ENCODE peak calls at places on chromosome 11, in six cellular contexts. One of them, this sample, is unnamed.

GRCh38 chr11:8354622-8355417 is 91.1 kb upstream of the LMO1 start:
- DNase-seq in K562: no peak
- DNase-seq in HCT116: no peak
- DNase-seq in H1: no peak
- DNase-seq in SK-N-SH: peak; percentile 79
- DNase-seq in HepG2: no peak
- DNase-seq in this sample: no peak

GRCh38 chr11:720642-721346 is 14.8 kb downstream of the EPS8L2 start:
- DNase-seq in K562: peak; percentile 80
- DNase-seq in HCT116: no peak
- DNase-seq in H1: no peak
- DNase-seq in SK-N-SH: peak; percentile 86
- DNase-seq in HepG2: no peak
- DNase-seq in this sample: no peak

GRCh38 chr11:93704237-93704636 is 37.1 kb downstream of the TAF1D start:
- DNase-seq in K562: no peak
- DNase-seq in HCT116: no peak
- DNase-seq in H1: no peak
- DNase-seq in SK-N-SH: no peak
- DNase-seq in HepG2: peak; percentile 4
- DNase-seq in this sample: no peak

GRCh38 chr11:70089631-70090030 is 11.5 kb downstream of the ANO1 start:
- DNase-seq in K562: no peak
- DNase-seq in HCT116: no peak
- DNase-seq in H1: no peak
- DNase-seq in SK-N-SH: no peak
- DNase-seq in HepG2: no peak
- DNase-seq in this sample: no peak

GRCh38 chr11:131109256-131109655 is 193.0 kb upstream of the SNX19 start:
- DNase-seq in K562: no peak
- DNase-seq in HCT116: no peak
- DNase-seq in H1: no peak
- DNase-seq in SK-N-SH: no peak
- DNase-seq in HepG2: no peak
- DNase-seq in this sample: no peak

GRCh38 chr11:15053201-15053685 is 20.1 kb upstream of the CALCB start:
- DNase-seq in K562: no peak
- DNase-seq in HCT116: peak; percentile 87
- DNase-seq in H1: no peak
- DNase-seq in SK-N-SH: no peak
- DNase-seq in HepG2: no peak
- DNase-seq in this sample: no peak

GRCh38 chr11:83092488-83093384 is 21.0 kb upstream of the RAB30 start:
- DNase-seq in K562: no peak
- DNase-seq in HCT116: peak; percentile 51
- DNase-seq in H1: no peak
- DNase-seq in SK-N-SH: peak; percentile 61
- DNase-seq in HepG2: peak; percentile 98
- DNase-seq in this sample: no peak

GRCh38 chr11:104146421-104146820 is 17.5 kb downstream of the PDGFD start:
- DNase-seq in K562: no peak
- DNase-seq in HCT116: no peak
- DNase-seq in H1: no peak
- DNase-seq in SK-N-SH: no peak
- DNase-seq in HepG2: no peak
- DNase-seq in this sample: no peak

GRCh38 chr11:86064236-86064803 is 4.6 kb downstream of the PICALM start:
- DNase-seq in K562: no peak
- DNase-seq in HCT116: no peak
- DNase-seq in H1: no peak
- DNase-seq in SK-N-SH: no peak
- DNase-seq in HepG2: no peak
- DNase-seq in this sample: no peak

GRCh38 chr11:94147433-94147845 is 18.8 kb downstream of the PANX1 start:
- DNase-seq in K562: no peak
- DNase-seq in HCT116: no peak
- DNase-seq in H1: no peak
- DNase-seq in SK-N-SH: peak; percentile 32
- DNase-seq in HepG2: no peak
- DNase-seq in this sample: no peak

GRCh38 chr11:106998126-106998525 is 20.1 kb downstream of the GUCY1A2 start:
- DNase-seq in K562: no peak
- DNase-seq in HCT116: no peak
- DNase-seq in H1: no peak
- DNase-seq in SK-N-SH: no peak
- DNase-seq in HepG2: no peak
- DNase-seq in this sample: no peak

GRCh38 chr11:131800452-131800851 is 430.0 kb downstream of the NTM start:
- DNase-seq in K562: no peak
- DNase-seq in HCT116: no peak
- DNase-seq in H1: no peak
- DNase-seq in SK-N-SH: no peak
- DNase-seq in HepG2: no peak
- DNase-seq in this sample: no peak

GRCh38 chr11:1921576-1922141 is 2.2 kb downstream of the TNNT3 start:
- DNase-seq in K562: no peak
- DNase-seq in HCT116: no peak
- DNase-seq in H1: no peak
- DNase-seq in SK-N-SH: peak; percentile 72
- DNase-seq in HepG2: no peak
- DNase-seq in this sample: no peak

GRCh38 chr11:114159802-114160588 is 100.5 kb downstream of the ZBTB16 start:
- DNase-seq in K562: peak; percentile 92
- DNase-seq in HCT116: peak; percentile 68
- DNase-seq in H1: no peak
- DNase-seq in SK-N-SH: peak; percentile 87
- DNase-seq in HepG2: peak; percentile 80
- DNase-seq in this sample: peak; percentile 34

GRCh38 chr11:120858740-120859139 is 165.2 kb upstream of the TBCEL start:
- DNase-seq in K562: no peak
- DNase-seq in HCT116: no peak
- DNase-seq in H1: no peak
- DNase-seq in SK-N-SH: no peak
- DNase-seq in HepG2: no peak
- DNase-seq in this sample: no peak

GRCh38 chr11:14075118-14075601 is 112.6 kb downstream of the SPON1 start:
- DNase-seq in K562: no peak
- DNase-seq in HCT116: no peak
- DNase-seq in H1: no peak
- DNase-seq in SK-N-SH: no peak
- DNase-seq in HepG2: no peak
- DNase-seq in this sample: no peak

GRCh38 chr11:22192642-22193347 is at the start of gene ANO5:
- DNase-seq in K562: peak; percentile 44
- DNase-seq in HCT116: no peak
- DNase-seq in H1: peak; percentile 36
- DNase-seq in SK-N-SH: peak; percentile 89
- DNase-seq in HepG2: no peak
- DNase-seq in this sample: no peak

GRCh38 chr11:77617892-77618291 is 19.7 kb downstream of the CLNS1A start:
- DNase-seq in K562: no peak
- DNase-seq in HCT116: no peak
- DNase-seq in H1: no peak
- DNase-seq in SK-N-SH: no peak
- DNase-seq in HepG2: no peak
- DNase-seq in this sample: no peak

GRCh38 chr11:133146697-133147306 is 385.5 kb downstream of the OPCML start:
- DNase-seq in K562: no peak
- DNase-seq in HCT116: no peak
- DNase-seq in H1: no peak
- DNase-seq in SK-N-SH: no peak
- DNase-seq in HepG2: no peak
- DNase-seq in this sample: no peak

GRCh38 chr11:88363566-88364169 is 26.1 kb upstream of the CTSC start:
- DNase-seq in K562: no peak
- DNase-seq in HCT116: no peak
- DNase-seq in H1: no peak
- DNase-seq in SK-N-SH: no peak
- DNase-seq in HepG2: no peak
- DNase-seq in this sample: no peak

GRCh38 chr11:132187391-132187790 is 817.0 kb downstream of the NTM start:
- DNase-seq in K562: no peak
- DNase-seq in HCT116: no peak
- DNase-seq in H1: no peak
- DNase-seq in SK-N-SH: no peak
- DNase-seq in HepG2: no peak
- DNase-seq in this sample: no peak

GRCh38 chr11:14519692-14520085 is 497 bp downstream of the PSMA1 start:
- DNase-seq in K562: no peak
- DNase-seq in HCT116: no peak
- DNase-seq in H1: no peak
- DNase-seq in SK-N-SH: no peak
- DNase-seq in HepG2: no peak
- DNase-seq in this sample: peak; percentile 9

GRCh38 chr11:17439316-17439782 is 37.3 kb downstream of the ABCC8 start:
- DNase-seq in K562: no peak
- DNase-seq in HCT116: no peak
- DNase-seq in H1: no peak
- DNase-seq in SK-N-SH: no peak
- DNase-seq in HepG2: peak; percentile 86
- DNase-seq in this sample: no peak
- TF ChIP-seq RAD21 in K562: no peak
- TF ChIP-seq RAD21 in HCT116: no peak
- TF ChIP-seq RAD21 in H1: no peak
- TF ChIP-seq RAD21 in SK-N-SH: no peak
- TF ChIP-seq RAD21 in HepG2: no peak
- TF ChIP-seq RAD21 in this sample: no peak

GRCh38 chr11:128634395-128634794 is 47.0 kb upstream of the ETS1 start:
- DNase-seq in K562: no peak
- DNase-seq in HCT116: no peak
- DNase-seq in H1: no peak
- DNase-seq in SK-N-SH: no peak
- DNase-seq in HepG2: no peak
- DNase-seq in this sample: no peak

GRCh38 chr11:128633384-128633965 is 46.1 kb upstream of the ETS1 start:
- DNase-seq in K562: no peak
- DNase-seq in HCT116: no peak
- DNase-seq in H1: no peak
- DNase-seq in SK-N-SH: no peak
- DNase-seq in HepG2: no peak
- DNase-seq in this sample: no peak

GRCh38 chr11:128629516-128630106 is 42.3 kb upstream of the ETS1 start:
- DNase-seq in K562: no peak
- DNase-seq in HCT116: no peak
- DNase-seq in H1: no peak
- DNase-seq in SK-N-SH: no peak
- DNase-seq in HepG2: no peak
- DNase-seq in this sample: no peak

GRCh38 chr11:128630367-128631230 is 43.2 kb upstream of the ETS1 start:
- DNase-seq in K562: peak; percentile 79
- DNase-seq in HCT116: peak; percentile 56
- DNase-seq in H1: peak; percentile 50
- DNase-seq in SK-N-SH: peak; percentile 83
- DNase-seq in HepG2: peak; percentile 62
- DNase-seq in this sample: peak; percentile 89

GRCh38 chr11:128632151-128632791 is 44.9 kb upstream of the ETS1 start:
- DNase-seq in K562: no peak
- DNase-seq in HCT116: peak; percentile 19
- DNase-seq in H1: no peak
- DNase-seq in SK-N-SH: peak; percentile 67
- DNase-seq in HepG2: peak; percentile 3
- DNase-seq in this sample: no peak
- TF ChIP-seq JUND in K562: no peak
- TF ChIP-seq JUND in HCT116: no peak
- TF ChIP-seq JUND in H1: no peak
- TF ChIP-seq JUND in SK-N-SH: no peak
- TF ChIP-seq JUND in HepG2: no peak
- TF ChIP-seq JUND in this sample: no peak

GRCh38 chr11:35893796-35894475 is 49.9 kb upstream of the LDLRAD3 start:
- DNase-seq in K562: no peak
- DNase-seq in HCT116: no peak
- DNase-seq in H1: no peak
- DNase-seq in SK-N-SH: no peak
- DNase-seq in HepG2: no peak
- DNase-seq in this sample: no peak
- TF ChIP-seq RAD21 in K562: no peak
- TF ChIP-seq RAD21 in HCT116: no peak
- TF ChIP-seq RAD21 in H1: no peak
- TF ChIP-seq RAD21 in SK-N-SH: no peak
- TF ChIP-seq RAD21 in HepG2: no peak
- TF ChIP-seq RAD21 in this sample: no peak

DNA sequence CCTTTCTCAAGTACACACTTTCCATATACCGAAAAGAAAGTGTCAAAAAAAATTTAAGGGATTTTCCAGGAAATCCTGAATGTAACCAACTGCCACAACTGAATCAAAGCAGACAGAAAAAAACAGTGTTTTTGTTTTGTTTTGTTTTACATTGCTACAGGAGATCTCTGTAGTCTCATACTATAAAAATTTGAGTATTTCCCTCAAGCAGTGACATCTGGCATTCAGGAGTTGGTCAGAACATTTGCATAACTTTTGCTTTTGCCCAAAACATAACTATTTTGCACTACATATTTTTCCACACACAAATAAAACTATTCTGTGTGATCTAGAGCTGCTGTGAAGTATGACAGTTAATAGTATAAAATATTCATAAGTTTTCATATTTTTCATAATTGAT is 98.7 kb downstream of the ARHGAP20 start:
- DNase-seq in K562: no peak
- DNase-seq in HCT116: no peak
- DNase-seq in H1: no peak
- DNase-seq in SK-N-SH: no peak
- DNase-seq in HepG2: no peak
- DNase-seq in this sample: no peak
- TF ChIP-seq JUND in K562: no peak
- TF ChIP-seq JUND in HCT116: no peak
- TF ChIP-seq JUND in H1: no peak
- TF ChIP-seq JUND in SK-N-SH: no peak
- TF ChIP-seq JUND in HepG2: no peak
- TF ChIP-seq JUND in this sample: no peak

GRCh38 chr11:20308601-20309000 is 54.9 kb upstream of the HTATIP2 start:
- DNase-seq in K562: no peak
- DNase-seq in HCT116: no peak
- DNase-seq in H1: no peak
- DNase-seq in SK-N-SH: no peak
- DNase-seq in HepG2: no peak
- DNase-seq in this sample: no peak

GRCh38 chr11:20311444-20311843 is 52.1 kb upstream of the HTATIP2 start:
- DNase-seq in K562: no peak
- DNase-seq in HCT116: no peak
- DNase-seq in H1: no peak
- DNase-seq in SK-N-SH: no peak
- DNase-seq in HepG2: no peak
- DNase-seq in this sample: no peak

GRCh38 chr11:20309626-20310025 is 53.9 kb upstream of the HTATIP2 start:
- DNase-seq in K562: no peak
- DNase-seq in HCT116: no peak
- DNase-seq in H1: no peak
- DNase-seq in SK-N-SH: no peak
- DNase-seq in HepG2: no peak
- DNase-seq in this sample: no peak

GRCh38 chr11:20310596-20311394 is 52.7 kb upstream of the HTATIP2 start:
- DNase-seq in K562: no peak
- DNase-seq in HCT116: no peak
- DNase-seq in H1: no peak
- DNase-seq in SK-N-SH: no peak
- DNase-seq in HepG2: no peak
- DNase-seq in this sample: no peak

GRCh38 chr11:20310137-20310536 is 53.4 kb upstream of the HTATIP2 start:
- DNase-seq in K562: no peak
- DNase-seq in HCT116: no peak
- DNase-seq in H1: no peak
- DNase-seq in SK-N-SH: no peak
- DNase-seq in HepG2: no peak
- DNase-seq in this sample: no peak
- TF ChIP-seq RAD21 in K562: no peak
- TF ChIP-seq RAD21 in HCT116: no peak
- TF ChIP-seq RAD21 in H1: no peak
- TF ChIP-seq RAD21 in SK-N-SH: no peak
- TF ChIP-seq RAD21 in HepG2: no peak
- TF ChIP-seq RAD21 in this sample: no peak